ENCODE peak calls at places on chromosomes 1 and 21, in five cellular contexts. One of them, this sample, is unnamed. For H3K36me3, the result is how much of the 10 kb centered on the place peaks cover.

GRCh38 chr1:65147424-65148177 is 402 bp upstream of the AK4 start:
- DNase-seq in mesendoderm: peak
- DNase-seq in H1: no peak
- DNase-seq in IMR-90: no peak
- DNase-seq in neuronal stem cell: peak
- DNase-seq in this sample: peak

GRCh38 chr1:15876357-15876756 is 28.9 kb downstream of the SPEN start:
- DNase-seq in mesendoderm: peak
- DNase-seq in H1: peak
- DNase-seq in IMR-90: no peak
- DNase-seq in neuronal stem cell: no peak
- DNase-seq in this sample: peak

GRCh38 chr1:2353215-2353906 is 38.0 kb downstream of the MORN1 start:
- DNase-seq in mesendoderm: no peak
- DNase-seq in H1: no peak
- DNase-seq in IMR-90: no peak
- DNase-seq in neuronal stem cell: no peak
- DNase-seq in this sample: no peak

GRCh38 chr1:145886390-145886789 is 724 bp upstream of the ANKRD35 start:
- DNase-seq in mesendoderm: no peak
- DNase-seq in H1: no peak
- DNase-seq in IMR-90: no peak
- DNase-seq in neuronal stem cell: no peak
- DNase-seq in this sample: no peak

GRCh38 chr1:115118596-115118995 is 29.3 kb upstream of the TSPAN2 start:
- DNase-seq in mesendoderm: no peak
- DNase-seq in H1: no peak
- DNase-seq in IMR-90: no peak
- DNase-seq in neuronal stem cell: no peak
- DNase-seq in this sample: no peak

GRCh38 chr1:243234978-243235657 is 20.0 kb downstream of the CEP170 start:
- DNase-seq in mesendoderm: no peak
- DNase-seq in H1: no peak
- DNase-seq in IMR-90: peak
- DNase-seq in neuronal stem cell: no peak
- DNase-seq in this sample: no peak

GRCh38 chr1:202105571-202106339 is 17.0 kb upstream of the GPR37L1 start:
- DNase-seq in mesendoderm: peak
- DNase-seq in H1: peak
- DNase-seq in IMR-90: peak
- DNase-seq in neuronal stem cell: peak
- DNase-seq in this sample: peak

GRCh38 chr1:158496379-158496778 is 24.4 kb downstream of the OR10R2 start:
- DNase-seq in mesendoderm: peak
- DNase-seq in H1: no peak
- DNase-seq in IMR-90: no peak
- DNase-seq in neuronal stem cell: no peak
- DNase-seq in this sample: peak

GRCh38 chr1:187051618-187052232 is 223.0 kb downstream of the PLA2G4A start:
- DNase-seq in mesendoderm: peak
- DNase-seq in H1: no peak
- DNase-seq in IMR-90: peak
- DNase-seq in neuronal stem cell: peak
- DNase-seq in this sample: peak

GRCh38 chr1:223730471-223730870 is 18.1 kb downstream of the CAPN2 start:
- DNase-seq in mesendoderm: no peak
- DNase-seq in H1: no peak
- DNase-seq in IMR-90: no peak
- DNase-seq in neuronal stem cell: no peak
- DNase-seq in this sample: no peak

GRCh38 chr1:86714159-86714558 is 9.8 kb downstream of the SH3GLB1 start:
- DNase-seq in mesendoderm: peak
- DNase-seq in H1: no peak
- DNase-seq in IMR-90: peak
- DNase-seq in neuronal stem cell: no peak
- DNase-seq in this sample: peak

GRCh38 chr21:14713109-14713508 is 167.0 kb upstream of the SAMSN1 start:
- DNase-seq in mesendoderm: no peak
- DNase-seq in H1: no peak
- DNase-seq in IMR-90: no peak
- DNase-seq in neuronal stem cell: no peak
- DNase-seq in this sample: no peak

GRCh38 chr1:29235955-29236742 is at the start of gene PTPRU:
- DNase-seq in mesendoderm: peak
- DNase-seq in H1: no peak
- DNase-seq in IMR-90: peak
- DNase-seq in neuronal stem cell: no peak
- DNase-seq in this sample: peak

GRCh38 chr1:45246760-45247159 is 40.4 kb upstream of the ZSWIM5 start:
- DNase-seq in mesendoderm: no peak
- DNase-seq in H1: no peak
- DNase-seq in IMR-90: peak
- DNase-seq in neuronal stem cell: no peak
- DNase-seq in this sample: peak

GRCh38 chr1:189336115-189337100 is 1141.3 kb downstream of the BRINP3 start:
- DNase-seq in mesendoderm: no peak
- DNase-seq in H1: no peak
- DNase-seq in IMR-90: no peak
- DNase-seq in neuronal stem cell: no peak
- DNase-seq in this sample: no peak

GRCh38 chr21:24514081-24514733 is 1093.1 kb downstream of the MRPL39 start:
- DNase-seq in mesendoderm: no peak
- DNase-seq in H1: no peak
- DNase-seq in IMR-90: peak
- DNase-seq in neuronal stem cell: no peak
- DNase-seq in this sample: no peak

GRCh38 chr1:175338447-175339135 is 146.0 kb upstream of the KIAA0040 start:
- DNase-seq in mesendoderm: peak
- DNase-seq in H1: peak
- DNase-seq in IMR-90: no peak
- DNase-seq in neuronal stem cell: no peak
- DNase-seq in this sample: peak

GRCh38 chr21:29367335-29367734 is 68.6 kb downstream of the BACH1 start:
- DNase-seq in mesendoderm: no peak
- DNase-seq in H1: no peak
- DNase-seq in IMR-90: no peak
- DNase-seq in neuronal stem cell: no peak
- DNase-seq in this sample: no peak

GRCh38 chr1:58919986-58920376 is 136.1 kb upstream of the JUN start:
- DNase-seq in mesendoderm: no peak
- DNase-seq in H1: no peak
- DNase-seq in IMR-90: no peak
- DNase-seq in neuronal stem cell: no peak
- DNase-seq in this sample: no peak

DNA sequence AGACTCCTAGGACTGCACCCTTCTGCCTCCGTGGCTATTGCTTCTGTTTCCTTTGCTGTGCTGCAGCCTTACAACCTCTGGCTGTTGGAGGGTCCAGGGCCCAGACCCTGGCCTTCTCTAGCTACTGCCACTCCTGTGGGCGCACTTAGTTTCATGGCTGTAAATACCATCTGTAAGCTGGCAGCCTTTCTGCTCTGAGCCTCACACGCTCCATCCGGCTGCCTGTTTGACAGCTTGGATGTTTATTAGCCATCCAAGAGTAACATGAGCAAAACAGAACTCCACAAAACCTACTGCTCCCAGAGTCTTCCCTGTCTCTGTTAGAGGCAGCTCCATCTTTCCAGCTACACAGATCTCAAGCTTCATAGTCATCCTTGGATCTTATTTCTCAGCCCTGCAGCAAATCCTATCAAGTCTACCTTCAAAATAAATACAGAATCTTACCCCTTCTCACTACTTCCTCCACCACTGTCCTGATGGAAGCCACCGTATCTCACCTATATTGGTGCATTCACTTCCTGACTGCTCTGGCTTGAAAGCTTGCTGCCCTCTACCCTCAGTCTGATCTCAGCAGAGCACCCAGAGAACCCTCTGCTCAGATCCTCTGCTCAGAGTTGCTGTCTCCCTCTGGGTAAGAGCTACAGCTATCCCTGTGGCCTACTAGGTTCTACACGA is 19.1 kb downstream of the SLC25A33 start:
- DNase-seq in mesendoderm: no peak
- DNase-seq in H1: no peak
- DNase-seq in IMR-90: no peak
- DNase-seq in neuronal stem cell: no peak
- DNase-seq in this sample: no peak
- H3K36me3 ChIP-seq in mesendoderm: under half
- H3K36me3 ChIP-seq in H1: under half
- H3K36me3 ChIP-seq in IMR-90: under half
- H3K36me3 ChIP-seq in neuronal stem cell: half or more
- H3K36me3 ChIP-seq in this sample: under half

GRCh38 chr1:173223031-173223380 is 15.9 kb upstream of the TNFSF4 start:
- DNase-seq in mesendoderm: no peak
- DNase-seq in H1: no peak
- DNase-seq in IMR-90: no peak
- DNase-seq in neuronal stem cell: no peak
- DNase-seq in this sample: no peak
- H2BK15ac ChIP-seq in mesendoderm: no peak
- H2BK15ac ChIP-seq in H1: no peak
- H2BK15ac ChIP-seq in IMR-90: no peak
- H2BK15ac ChIP-seq in neuronal stem cell: no peak
- H2BK15ac ChIP-seq in this sample: no peak

GRCh38 chr1:32112800-32113375 is 5.0 kb downstream of the KPNA6 start:
- DNase-seq in mesendoderm: no peak
- DNase-seq in H1: no peak
- DNase-seq in IMR-90: no peak
- DNase-seq in neuronal stem cell: no peak
- DNase-seq in this sample: no peak
- H3K36me3 ChIP-seq in mesendoderm: under half
- H3K36me3 ChIP-seq in H1: under half
- H3K36me3 ChIP-seq in IMR-90: under half
- H3K36me3 ChIP-seq in neuronal stem cell: under half
- H3K36me3 ChIP-seq in this sample: under half

GRCh38 chr21:42208801-42209490 is 10.0 kb upstream of the ABCG1 start:
- DNase-seq in mesendoderm: peak
- DNase-seq in H1: no peak
- DNase-seq in IMR-90: no peak
- DNase-seq in neuronal stem cell: no peak
- DNase-seq in this sample: no peak
- H2BK15ac ChIP-seq in mesendoderm: no peak
- H2BK15ac ChIP-seq in H1: no peak
- H2BK15ac ChIP-seq in IMR-90: no peak
- H2BK15ac ChIP-seq in neuronal stem cell: no peak
- H2BK15ac ChIP-seq in this sample: peak

DNA sequence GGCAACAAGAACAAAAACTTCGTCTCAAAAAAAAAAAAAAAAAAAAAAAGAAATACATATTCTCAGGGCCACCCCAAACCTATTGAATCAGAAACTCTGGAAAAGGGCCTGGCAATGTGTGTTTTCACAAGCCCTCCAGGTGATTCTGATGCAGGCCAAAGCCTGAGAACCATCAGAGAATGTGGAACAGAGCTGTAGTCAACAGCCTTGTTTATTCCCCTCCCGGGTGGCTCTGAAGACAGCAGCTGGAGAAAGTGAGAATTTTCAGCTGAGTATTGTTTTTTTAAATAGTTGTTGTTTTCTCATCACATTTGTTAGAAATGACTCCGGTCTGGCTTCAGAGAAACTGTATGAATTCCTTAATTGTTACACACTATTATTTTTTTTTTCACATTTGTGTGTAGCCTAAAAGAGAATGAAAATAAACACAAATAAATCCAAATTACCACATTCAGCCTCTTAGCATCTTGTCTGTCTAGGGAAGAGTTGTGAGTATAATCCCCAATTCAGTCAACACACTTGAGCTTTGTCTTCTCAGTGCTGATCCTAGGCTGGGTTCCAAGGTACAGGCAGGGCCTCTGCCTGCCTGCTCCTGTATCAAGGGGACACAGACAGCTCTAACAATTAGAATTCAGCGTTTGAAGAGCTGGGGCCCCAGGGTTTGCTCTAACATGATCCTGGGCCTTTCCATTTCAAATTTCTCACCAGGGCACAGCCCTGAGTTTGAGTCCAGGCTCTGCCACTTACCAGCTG is 6.6 kb upstream of the AZIN2 start:
- DNase-seq in mesendoderm: no peak
- DNase-seq in H1: no peak
- DNase-seq in IMR-90: no peak
- DNase-seq in neuronal stem cell: no peak
- DNase-seq in this sample: no peak
- H3K36me3 ChIP-seq in mesendoderm: under half
- H3K36me3 ChIP-seq in H1: under half
- H3K36me3 ChIP-seq in IMR-90: under half
- H3K36me3 ChIP-seq in neuronal stem cell: under half
- H3K36me3 ChIP-seq in this sample: under half

This sample was measured in mesenchymal stem cell.